ENCODE peak calls at places on chromosomes 2 and 18, in seven cellular contexts. L is endodermal cell; T is DND-41; I is CD8-positive, alpha-beta memory T cell; F is CD8-positive, alpha-beta T cell; E is right lobe of liver; O is Peyer's patch. D is an unnamed sample.

GRCh38 chr18:50573679-50574078 is 13.8 kb downstream of the MAPK4 start:
- DNase-seq in L (no peak), T (no peak), I (no peak), F (no peak), E (no peak), O (no peak), D (no peak)

GRCh38 chr2:165470351-165470750 is 853 bp downstream of the CSRNP3 start:
- DNase-seq in L (no peak), T (no peak), I (no peak), F (no peak), E (no peak), O (no peak), D (no peak)

GRCh38 chr2:127626917-127627739 is 18.8 kb upstream of the GPR17 start:
- DNase-seq in L (no peak), T (no peak), I (no peak), F (no peak), E (peak; percentile 46), O (no peak), D (no peak)

GRCh38 chr2:149606251-149606811 is 18.8 kb upstream of the MMADHC start:
- DNase-seq in L (no peak), T (no peak), I (no peak), F (no peak), E (no peak), O (no peak), D (no peak)

GRCh38 chr2:235534608-235535422 is 41.0 kb downstream of the AGAP1 start:
- DNase-seq in L (no peak), T (no peak), I (no peak), F (no peak), E (peak; percentile 25), O (peak; percentile 46), D (no peak)

GRCh38 chr2:223936862-223937326 is 8.2 kb downstream of the WDFY1 start:
- DNase-seq in L (no peak), T (no peak), I (no peak), F (no peak), E (no peak), O (no peak), D (no peak)

GRCh38 chr2:59888015-59888414 is 665.4 kb downstream of the BCL11A start:
- DNase-seq in L (peak; percentile 68), T (peak; percentile 89), I (peak; percentile 87), F (peak; percentile 46), E (no peak), O (peak; percentile 71), D (no peak)

GRCh38 chr2:84931384-84931821 is 25.9 kb downstream of the TMSB10 start:
- DNase-seq in L (no peak), T (no peak), I (no peak), F (no peak), E (no peak), O (peak; percentile 29), D (no peak)

GRCh38 chr2:183490930-183491329 is 366.7 kb downstream of the NUP35 start:
- DNase-seq in L (no peak), T (no peak), I (no peak), F (no peak), E (no peak), O (no peak), D (no peak)

GRCh38 chr2:29628882-29629281 is 292.5 kb downstream of the ALK start:
- DNase-seq in L (no peak), T (no peak), I (no peak), F (no peak), E (no peak), O (no peak), D (no peak)

GRCh38 chr18:37309059-37309458 is 256.5 kb downstream of the CELF4 start:
- DNase-seq in L (no peak), T (no peak), I (no peak), F (no peak), E (no peak), O (no peak), D (no peak)

GRCh38 chr2:149038442-149039212 is at the start of gene LYPD6B:
- DNase-seq in L (peak; percentile 88), T (no peak), I (no peak), F (no peak), E (no peak), O (peak; percentile 75), D (no peak)

GRCh38 chr18:48003426-48004349 is 73.2 kb upstream of the SMAD2 start:
- DNase-seq in L (no peak), T (peak; percentile 70), I (no peak), F (no peak), E (no peak), O (peak; percentile 67), D (peak; percentile 65)

GRCh38 chr2:234329202-234329930 is 167.5 kb downstream of the ARL4C start:
- DNase-seq in L (peak; percentile 54), T (no peak), I (no peak), F (no peak), E (no peak), O (no peak), D (no peak)

GRCh38 chr2:140836826-140837225 is 1294.0 kb downstream of the LRP1B start:
- DNase-seq in L (no peak), T (no peak), I (no peak), F (no peak), E (no peak), O (no peak), D (no peak)

GRCh38 chr18:61435064-61435652 is 101.9 kb downstream of the CDH20 start:
- DNase-seq in L (peak; percentile 55), T (peak; percentile 8), I (no peak), F (no peak), E (no peak), O (no peak), D (no peak)

GRCh38 chr2:196482119-196483065 is 157.1 kb upstream of the CCDC150 start:
- DNase-seq in L (no peak), T (no peak), I (no peak), F (no peak), E (no peak), O (no peak), D (no peak)

GRCh38 chr2:109374548-109375130 is 239.1 kb downstream of the SEPTIN10 start:
- DNase-seq in L (peak; percentile 24), T (no peak), I (no peak), F (no peak), E (no peak), O (peak; percentile 40), D (peak; percentile 55)
- H3K4me3 ChIP-seq in L (no peak overlapping the region), T (no peak overlapping the region), I (no peak overlapping the region), F (no peak overlapping the region), E (no peak overlapping the region), O (no peak overlapping the region), D (no peak overlapping the region)

GRCh38 chr18:33666915-33667314 is 88.9 kb downstream of the ASXL3 start:
- DNase-seq in L (no peak), T (no peak), I (no peak), F (no peak), E (no peak), O (no peak), D (no peak)

GRCh38 chr18:33665630-33666029 is 87.6 kb downstream of the ASXL3 start:
- DNase-seq in L (no peak), T (no peak), I (no peak), F (no peak), E (no peak), O (no peak), D (no peak)

GRCh38 chr18:33669589-33669988 is 91.6 kb downstream of the ASXL3 start:
- DNase-seq in L (no peak), T (no peak), I (no peak), F (no peak), E (no peak), O (no peak), D (no peak)

GRCh38 chr18:33673689-33674088 is 95.7 kb downstream of the ASXL3 start:
- DNase-seq in L (no peak), T (no peak), I (no peak), F (no peak), E (no peak), O (no peak), D (no peak)

DNA sequence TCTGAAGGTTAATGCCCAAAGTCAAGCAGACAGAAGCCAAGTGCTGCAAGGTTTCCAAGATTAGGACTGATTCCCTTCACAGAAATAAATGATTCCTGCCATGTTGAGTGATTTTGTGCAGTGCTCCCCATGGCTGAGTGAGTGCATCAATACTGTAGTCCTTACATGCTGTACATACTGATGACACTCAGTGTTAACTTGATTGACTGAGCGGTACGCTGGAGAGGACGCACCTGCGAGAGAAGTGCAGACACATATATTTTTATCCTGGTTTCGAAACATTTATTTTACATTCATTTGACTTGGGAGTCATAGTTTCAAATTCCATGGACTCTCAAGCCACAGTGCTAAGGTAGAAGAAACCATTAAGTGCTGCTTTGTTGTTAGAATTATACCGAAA is 92.0 kb downstream of the ASXL3 start:
- DNase-seq in L (no peak), T (no peak), I (no peak), F (no peak), E (no peak), O (no peak), D (no peak)
- H3K36me3 ChIP-seq in L (no peaks in the 10 kb centered on the region), T (no peaks in the 10 kb centered on the region), I (no peaks in the 10 kb centered on the region), F (no peaks in the 10 kb centered on the region), E (no peaks in the 10 kb centered on the region), O (no peaks in the 10 kb centered on the region), D (no peaks in the 10 kb centered on the region)

GRCh38 chr2:203706403-203706802 is at the start of gene CD28:
- DNase-seq in L (no peak), T (peak; percentile 96), I (peak; percentile 95), F (peak; percentile 80), E (peak; percentile 61), O (peak; percentile 92), D (no peak)
- H3K4me3 ChIP-seq in L (no peak within 1 kb of the TSS), T (peak within 1 kb of the TSS; percentile 24), I (peak within 1 kb of the TSS; percentile 94), F (peak within 1 kb of the TSS; percentile 64), E (no peak within 1 kb of the TSS), O (peak within 1 kb of the TSS; percentile 7), D (no peak within 1 kb of the TSS)

GRCh38 chr2:160300203-160300602 is 100.1 kb upstream of the ITGB6 start:
- DNase-seq in L (no peak), T (no peak), I (no peak), F (no peak), E (no peak), O (no peak), D (no peak)
- H3K36me3 ChIP-seq in L (peaks cover 79% of the 10 kb centered on the region), T (peaks cover 63% of the 10 kb centered on the region), I (peaks cover 24% of the 10 kb centered on the region), F (peaks cover 17% of the 10 kb centered on the region), E (peaks cover 4% of the 10 kb centered on the region), O (peaks cover 33% of the 10 kb centered on the region), D (peaks cover 23% of the 10 kb centered on the region)

GRCh38 chr2:240362216-240362755 is 73.2 kb upstream of the GPC1 start:
- DNase-seq in L (no peak), T (no peak), I (no peak), F (no peak), E (peak; percentile 48), O (no peak), D (no peak)
- H3K4me3 ChIP-seq in L (no peak overlapping the region), T (no peak overlapping the region), I (no peak overlapping the region), F (no peak overlapping the region), E (no peak overlapping the region), O (no peak overlapping the region), D (no peak overlapping the region)

DNA sequence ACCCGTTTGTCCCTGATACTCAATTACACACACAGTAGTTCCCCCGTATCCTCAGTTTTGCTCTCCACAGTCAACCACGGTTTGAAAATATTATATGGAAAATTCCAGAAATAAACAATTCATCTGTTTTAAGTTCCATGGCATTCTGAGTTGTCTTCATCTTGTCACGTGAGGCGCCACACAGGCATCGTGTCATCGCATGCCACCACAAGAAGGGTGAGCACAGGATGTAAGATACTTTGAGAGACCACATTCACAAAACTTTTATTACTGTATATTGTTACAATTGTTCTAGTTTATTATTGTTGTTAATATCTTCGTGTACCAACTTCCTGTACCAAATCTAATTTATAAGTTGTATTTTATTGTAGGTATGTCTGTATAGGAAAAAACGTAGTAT is 17.7 kb downstream of the ADNP2 start:
- DNase-seq in L (peak; percentile 8), T (no peak), I (peak; percentile 63), F (no peak), E (no peak), O (no peak), D (no peak)
- H3K36me3 ChIP-seq in L (peaks cover 47% of the 10 kb centered on the region), T (peaks cover 36% of the 10 kb centered on the region), I (no peaks in the 10 kb centered on the region), F (no peaks in the 10 kb centered on the region), E (no peaks in the 10 kb centered on the region), O (no peaks in the 10 kb centered on the region), D (no peaks in the 10 kb centered on the region)